ENCODE peak calls at places on chromosomes 11 and 22, in four cellular contexts. F, Q, Y and L are unnamed samples. For H3K4me1, the result is how much of the 10 kb centered on the place peaks cover.

GRCh38 chr11:120840661-120841060 is 183.2 kb upstream of the TBCEL start:
- DNase-seq in Q (no peak), F (no peak), Y (no peak), L (no peak)

GRCh38 chr11:73313652-73314051 is 5.6 kb downstream of the ARHGEF17 start:
- DNase-seq in Q (no peak), F (no peak), Y (no peak), L (no peak)

GRCh38 chr11:27296406-27296994 is 66.5 kb downstream of the CCDC34 start:
- DNase-seq in Y (no peak), Q (peak), F (no peak), L (no peak)

GRCh38 chr22:30940655-30941362 is 27.8 kb downstream of the MORC2 start:
- DNase-seq in Y (no peak), Q (no peak), F (no peak), L (peak)

GRCh38 chr11:114318361-114318760 is 22.2 kb downstream of the NNMT start:
- DNase-seq in F (no peak), Q (no peak), Y (no peak), L (peak)

GRCh38 chr11:3163241-3163981 is 1.7 kb downstream of the OSBPL5 start:
- DNase-seq in Q (no peak), Y (peak), F (peak), L (no peak)

GRCh38 chr11:120386318-120386717 is 50.1 kb downstream of the ARHGEF12 start:
- DNase-seq in Y (no peak), F (no peak), Q (no peak), L (no peak)

GRCh38 chr11:131195801-131196517 is 174.5 kb upstream of the NTM start:
- DNase-seq in Q (peak), F (no peak), Y (peak), L (no peak)

GRCh38 chr11:71103266-71103665 is 149.1 kb downstream of the SHANK2 start:
- DNase-seq in F (no peak), Y (no peak), Q (no peak), L (no peak)

GRCh38 chr11:104661481-104661880 is 236.8 kb downstream of the CASP12 start:
- DNase-seq in Q (peak), Y (no peak), F (no peak), L (no peak)

GRCh38 chr22:19868773-19869471 is 14.2 kb upstream of the GNB1L start:
- DNase-seq in Y (peak), Q (peak), F (peak), L (no peak)

GRCh38 chr11:11780843-11781242 is 60.9 kb upstream of the USP47 start:
- DNase-seq in Q (no peak), F (no peak), Y (no peak), L (no peak)

GRCh38 chr11:85809881-85810280 is 1.1 kb downstream of the SYTL2 start:
- DNase-seq in F (no peak), Q (no peak), Y (no peak), L (no peak)

GRCh38 chr11:67278939-67279588 is 10.0 kb upstream of the ANKRD13D start:
- DNase-seq in Q (no peak), Y (peak), F (peak), L (no peak)

GRCh38 chr11:123704341-123704740 is 37.1 kb downstream of the ZNF202 start:
- DNase-seq in Y (no peak), Q (no peak), F (no peak), L (no peak)

GRCh38 chr11:47236482-47236881 is 12.1 kb downstream of the ACP2 start:
- DNase-seq in Q (no peak), F (no peak), Y (no peak), L (no peak)

GRCh38 chr11:92596596-92597317 is 372.1 kb downstream of the FAT3 start:
- DNase-seq in F (no peak), Q (no peak), Y (no peak), L (no peak)

GRCh38 chr11:102946237-102946636 is 9.3 kb downstream of the MMP13 start:
- DNase-seq in F (no peak), Y (no peak), Q (no peak), L (no peak)

GRCh38 chr11:73872746-73873412 is 3.8 kb downstream of the COA4 start:
- DNase-seq in Q (no peak), F (no peak), Y (no peak), L (no peak)

GRCh38 chr11:102950622-102951081 is 4.9 kb downstream of the MMP13 start:
- DNase-seq in Q (no peak), Y (no peak), F (no peak), L (no peak)

GRCh38 chr11:2528301-2529050 is 83.7 kb downstream of the KCNQ1 start:
- DNase-seq in F (peak), Y (peak), Q (peak), L (no peak)

GRCh38 chr22:48860557-48860956 is 967.1 kb downstream of the BRD1 start:
- DNase-seq in Q (no peak), F (no peak), Y (no peak), L (no peak)

GRCh38 chr11:62905927-62906531 is 15.1 kb downstream of the CHRM1 start:
- DNase-seq in F (peak), Q (peak), Y (peak), L (peak)

GRCh38 chr11:72039108-72039850 is 40.6 kb downstream of the IL18BP start:
- DNase-seq in F (peak), Q (peak), Y (peak), L (no peak)

GRCh38 chr11:73177380-73178091 is 35.4 kb upstream of the FCHSD2 start:
- DNase-seq in Q (no peak), Y (peak), F (no peak), L (no peak)

GRCh38 chr11:79482800-79483199 is 42.0 kb upstream of the TENM4 start:
- DNase-seq in F (no peak), Y (no peak), Q (no peak), L (no peak)

GRCh38 chr11:43812471-43812870 is 68.2 kb upstream of the ALKBH3 start:
- DNase-seq in Q (no peak), Y (no peak), F (no peak), L (no peak)

GRCh38 chr11:45982656-45983470 is 60.4 kb downstream of the LARGE2 start:
- DNase-seq in Q (no peak), F (no peak), Y (no peak), L (no peak)

GRCh38 chr11:20364412-20364792 is 888 bp downstream of the HTATIP2 start:
- DNase-seq in Y (no peak), Q (no peak), F (no peak), L (no peak)

GRCh38 chr11:60563553-60564235 is 48.5 kb downstream of the MS4A13 start:
- DNase-seq in Y (no peak), F (no peak), Q (no peak), L (no peak)

GRCh38 chr11:73017024-73017751 is 124.9 kb downstream of the FCHSD2 start:
- DNase-seq in Y (no peak), F (no peak), Q (no peak), L (no peak)

GRCh38 chr11:130876100-130876499 is 40.2 kb downstream of the SNX19 start:
- DNase-seq in Q (no peak), F (no peak), Y (no peak), L (no peak)

GRCh38 chr22:38843716-38844660 is at the start of gene NPTXR:
- DNase-seq in Q (peak), F (no peak), Y (peak), L (peak)

GRCh38 chr22:40966683-40967082 is 15.5 kb downstream of the RBX1 start:
- DNase-seq in Q (no peak), F (no peak), Y (no peak), L (no peak)

GRCh38 chr22:46377566-46378498 is 42.3 kb downstream of the TRMU start:
- DNase-seq in Q (peak), F (peak), Y (no peak), L (no peak)

GRCh38 chr22:46379301-46379930 is 43.9 kb downstream of the TRMU start:
- DNase-seq in Q (peak), F (no peak), Y (no peak), L (no peak)

GRCh38 chr22:46376908-46377565 is 41.5 kb downstream of the TRMU start:
- DNase-seq in Q (no peak), F (peak), Y (no peak), L (no peak)

GRCh38 chr22:46380069-46380468 is 44.6 kb downstream of the TRMU start:
- DNase-seq in Q (no peak), F (no peak), Y (no peak), L (no peak)

DNA sequence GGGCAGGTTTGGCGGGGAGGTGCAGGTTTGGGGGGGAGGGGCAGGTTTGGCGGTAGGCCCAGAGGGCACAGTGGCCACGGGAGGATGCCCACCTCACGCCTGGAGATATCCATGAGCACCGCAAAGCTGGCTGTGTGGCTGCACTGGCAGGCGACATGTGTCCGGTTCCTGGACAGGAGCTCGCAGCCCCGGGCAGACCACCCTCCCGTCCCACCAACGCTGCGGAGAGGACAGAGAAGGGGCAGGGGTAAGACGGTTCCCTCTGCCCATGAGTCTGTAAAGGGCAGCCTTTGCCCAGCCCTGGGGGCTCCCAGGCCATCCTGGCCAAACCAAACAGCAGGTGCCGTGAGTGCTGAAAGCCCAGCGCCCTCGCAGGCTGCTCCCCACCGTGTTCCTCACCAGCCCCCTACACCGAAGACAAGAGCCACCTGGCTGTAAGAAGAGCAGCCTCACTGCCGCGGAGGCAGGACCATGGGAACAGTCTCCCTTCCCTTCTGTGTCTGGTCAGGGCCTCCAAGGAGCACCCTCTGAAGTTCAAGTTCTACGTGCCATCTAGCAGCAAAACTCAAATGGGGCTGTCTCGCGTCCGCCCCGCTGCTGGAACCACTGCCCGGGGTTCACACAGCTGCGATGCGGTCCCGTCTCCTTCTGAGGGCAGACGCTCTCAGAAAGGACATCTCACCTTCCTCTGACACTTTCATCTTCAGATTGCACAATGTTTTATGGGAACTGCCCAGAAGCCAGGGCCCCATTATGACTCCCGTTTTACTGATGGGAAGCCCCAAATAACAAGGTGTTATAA is 43.2 kb downstream of the TRMU start:
- DNase-seq in F (no peak), Y (no peak), Q (peak), L (no peak)
- H3K4me1 ChIP-seq in F (under half), Y (under half), Q (under half), L (under half)

GRCh38 chr11:116460156-116460965 is 312.4 kb downstream of the BUD13 start:
- DNase-seq in Y (no peak), Q (peak), F (no peak), L (no peak)

GRCh38 chr11:116459233-116459632 is 313.6 kb downstream of the BUD13 start:
- DNase-seq in Y (no peak), F (no peak), Q (peak), L (no peak)

GRCh38 chr11:116459644-116460043 is 313.1 kb downstream of the BUD13 start:
- DNase-seq in Q (peak), F (no peak), Y (no peak), L (no peak)

GRCh38 chr11:116457336-116458007 is 315.3 kb downstream of the BUD13 start:
- DNase-seq in Y (no peak), F (no peak), Q (no peak), L (no peak)

DNA sequence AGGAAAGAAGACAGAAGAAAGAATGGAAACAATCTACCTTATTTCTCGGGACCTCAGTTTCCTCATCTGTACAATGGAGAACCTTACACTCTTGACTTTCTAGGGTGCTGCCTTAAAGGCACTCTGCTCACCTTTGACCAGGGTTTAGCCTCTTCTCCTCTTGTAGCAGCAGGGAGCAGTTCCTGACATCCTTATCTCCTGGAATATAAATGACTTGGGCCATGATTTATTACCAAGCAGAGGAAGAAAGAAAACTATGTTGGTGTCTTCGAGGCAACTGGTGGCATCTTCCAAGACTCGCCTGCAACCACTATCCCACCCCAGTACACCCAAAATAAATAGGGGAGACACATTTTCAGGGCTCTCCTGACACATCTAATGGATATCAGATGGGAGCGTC is 314.2 kb downstream of the BUD13 start:
- DNase-seq in Q (peak), Y (no peak), F (no peak), L (no peak)
- H3K4me1 ChIP-seq in Q (under half), Y (under half), F (under half), L (under half)

GRCh38 chr11:116791813-116792143 is at the start of gene APOA5:
- DNase-seq in Q (no peak), F (no peak), Y (no peak), L (no peak)

GRCh38 chr11:116791002-116791812 is 472 bp downstream of the APOA5 start:
- DNase-seq in F (peak), Q (peak), Y (peak), L (peak)

GRCh38 chr11:116792144-116792868 is 627 bp upstream of the APOA5 start:
- DNase-seq in F (no peak), Y (no peak), Q (no peak), L (no peak)

GRCh38 chr11:116788534-116788933 is 711 bp upstream of the ZPR1 start:
- DNase-seq in Q (no peak), F (no peak), Y (no peak), L (no peak)

GRCh38 chr11:116790167-116791001 is 1.3 kb downstream of the APOA5 start:
- DNase-seq in Y (no peak), F (peak), Q (no peak), L (no peak)
- H3K4me1 ChIP-seq in Y (under half), F (under half), Q (under half), L (under half)

DNA sequence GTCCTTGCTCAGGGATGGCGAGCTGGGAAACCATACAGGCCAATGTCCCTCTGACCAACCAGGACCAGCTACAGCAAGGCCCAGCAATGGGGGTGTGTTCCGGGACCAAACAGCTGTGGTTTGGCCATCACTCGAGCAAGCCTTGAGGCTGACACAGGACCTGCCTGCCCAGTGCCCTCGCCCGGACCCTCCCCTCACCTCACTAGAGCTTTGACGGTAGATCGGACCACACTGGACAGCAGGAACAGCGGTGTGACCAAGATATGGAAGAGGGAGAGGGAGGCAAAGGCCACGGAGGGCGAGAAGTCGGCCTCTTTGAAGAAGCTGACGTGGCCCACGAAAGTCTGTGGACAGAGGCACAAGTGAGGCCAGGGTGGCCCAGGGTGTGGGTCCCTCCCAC is 42.2 kb upstream of the KCNJ11 start:
- DNase-seq in Q (no peak), F (no peak), Y (no peak), L (no peak)
- H3K4me1 ChIP-seq in Q (under half), F (under half), Y (under half), L (under half)

DNA sequence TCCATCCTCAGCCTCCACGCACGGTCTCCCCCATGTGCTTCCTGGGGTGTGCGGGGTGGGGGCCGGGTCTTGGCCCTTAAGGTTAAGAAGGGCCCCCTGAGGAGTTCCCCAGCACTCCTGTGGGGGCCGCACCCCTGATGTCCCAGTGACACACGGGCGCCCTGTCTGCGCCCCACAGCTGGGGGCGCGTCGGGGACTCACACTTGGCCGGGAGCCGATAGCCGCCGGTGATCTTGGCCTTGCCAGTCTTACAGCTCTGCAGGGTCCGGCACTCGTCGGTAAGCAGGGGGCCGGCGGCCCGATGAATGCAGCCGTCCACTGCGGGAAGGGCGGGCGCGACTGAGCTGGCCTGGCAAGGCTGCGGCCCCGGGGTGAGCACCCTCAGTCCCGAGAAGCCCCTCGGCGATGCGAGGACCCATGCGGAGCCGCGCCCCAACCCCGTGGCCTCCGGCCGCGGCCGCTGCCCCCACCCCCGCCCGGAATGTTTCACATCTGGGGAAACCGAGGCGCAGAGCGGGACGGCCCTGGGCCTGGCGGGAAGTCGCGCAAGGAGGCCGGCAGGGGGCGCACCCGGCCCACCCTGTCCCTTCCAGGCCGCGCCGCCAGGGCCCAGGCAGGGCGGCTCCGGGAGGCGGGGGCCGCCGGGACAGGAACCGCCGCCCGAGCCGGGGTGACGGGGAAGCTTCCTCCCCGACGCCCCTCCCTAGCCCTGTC is 13.9 kb downstream of the OTUB1 start:
- DNase-seq in Q (peak), Y (peak), F (peak), L (peak)
- H3K4me1 ChIP-seq in Q (under half), Y (under half), F (under half), L (under half)

GRCh38 chr11:32032478-32032877 is 58.4 kb upstream of the RCN1 start:
- DNase-seq in Q (no peak), Y (no peak), F (no peak), L (no peak)
- H3K4me1 ChIP-seq in Q (under half), Y (under half), F (under half), L (under half)

GRCh38 chr11:128733440-128734115 is 39.7 kb downstream of the FLI1 start:
- DNase-seq in Q (no peak), Y (no peak), F (no peak), L (no peak)
- H3K4me1 ChIP-seq in Q (under half), Y (half or more), F (half or more), L (half or more)